ENCODE peak calls at places on chromosomes 11 and 22, in eight cellular contexts. C is spleen; A is IMR-90; D is mammary epithelial cell; M is NCI-H1105; G is ureter; T is stimulated activated naive CD8-positive, alpha-beta T cell treated with anti-CD3 and anti-CD28 coated beads, Interleukin-15, amount 100 ng/mL, for 72 hours; O is T-cell. F is an unnamed sample.

GRCh38 chr11:3155216-3155615 is 9.9 kb downstream of the OSBPL5 start:
- DNase-seq in C (no peak), A (no peak), D (no peak), M (no peak), G (no peak), T (no peak), O (no peak), F (no peak)

GRCh38 chr11:37841016-37841415 is 1243.0 kb upstream of the RAG2 start:
- DNase-seq in C (no peak), A (no peak), D (no peak), M (no peak), G (no peak), T (no peak), O (no peak), F (no peak)

GRCh38 chr11:67468509-67468834 is 579 bp downstream of the TMEM134 start:
- DNase-seq in C (no peak), A (no peak), D (no peak), M (no peak), G (no peak), T (no peak), O (no peak), F (no peak)

GRCh38 chr11:19628018-19628417 is 84.6 kb upstream of the NAV2 start:
- DNase-seq in C (no peak), A (peak), D (peak), M (no peak), G (peak), T (no peak), O (no peak), F (peak)

GRCh38 chr11:117392979-117393378 is 65.3 kb downstream of the CEP164 start:
- DNase-seq in C (peak), A (no peak), D (no peak), M (no peak), G (no peak), T (no peak), O (no peak), F (no peak)

GRCh38 chr11:134224710-134225662 is 515 bp downstream of the VPS26B start:
- DNase-seq in C (peak), A (peak), D (peak), M (peak), G (peak), T (peak), O (peak), F (peak)

GRCh38 chr22:34976474-34976873 is 89.5 kb upstream of the ISX start:
- DNase-seq in C (no peak), A (no peak), D (no peak), M (no peak), G (no peak), T (no peak), O (no peak), F (no peak)

GRCh38 chr22:50269573-50270301 is 443 bp downstream of the MAPK11 start:
- DNase-seq in C (peak), A (peak), D (no peak), M (no peak), G (no peak), T (no peak), O (no peak), F (no peak)

GRCh38 chr11:86547727-86548126 is 124.7 kb downstream of the ME3 start:
- DNase-seq in C (no peak), A (no peak), D (no peak), M (no peak), G (no peak), T (no peak), O (no peak), F (peak)

GRCh38 chr11:84022221-84022620 is 736.1 kb upstream of the CCDC90B start:
- DNase-seq in C (no peak), A (no peak), D (no peak), M (no peak), G (no peak), T (no peak), O (no peak), F (no peak)

GRCh38 chr11:47208628-47209027 is 6.1 kb upstream of the DDB2 start:
- DNase-seq in C (no peak), A (no peak), D (no peak), M (no peak), G (no peak), T (no peak), O (no peak), F (no peak)

GRCh38 chr22:22156716-22157499 is 87.7 kb upstream of the VPREB1 start:
- DNase-seq in C (peak), A (peak), D (peak), M (peak), G (no peak), T (peak), O (peak), F (peak)

GRCh38 chr11:59857444-59858434 is 8.5 kb downstream of the TCN1 start:
- DNase-seq in C (no peak), A (no peak), D (peak), M (no peak), G (no peak), T (no peak), O (no peak), F (peak)

GRCh38 chr11:121310908-121311307 is 18.3 kb downstream of the SC5D start:
- DNase-seq in C (no peak), A (no peak), D (no peak), M (no peak), G (no peak), T (no peak), O (no peak), F (no peak)

GRCh38 chr11:30786392-30787120 is 200.4 kb upstream of the MPPED2 start:
- DNase-seq in C (no peak), A (peak), D (no peak), M (no peak), G (no peak), T (no peak), O (no peak), F (no peak)

GRCh38 chr11:69284081-69284511 is 9.9 kb upstream of the MYEOV start:
- DNase-seq in C (no peak), A (no peak), D (no peak), M (no peak), G (no peak), T (no peak), O (no peak), F (no peak)

GRCh38 chr11:44943118-44943517 is 7.6 kb downstream of the TP53I11 start:
- DNase-seq in C (peak), A (no peak), D (no peak), M (no peak), G (no peak), T (no peak), O (no peak), F (no peak)

GRCh38 chr22:21862386-21863242 is 4.8 kb downstream of the MAPK1 start:
- DNase-seq in C (no peak), A (no peak), D (no peak), M (no peak), G (no peak), T (no peak), O (no peak), F (no peak)

GRCh38 chr11:34084637-34085036 is 20.8 kb upstream of the NAT10 start:
- DNase-seq in C (no peak), A (no peak), D (no peak), M (no peak), G (no peak), T (no peak), O (no peak), F (no peak)

GRCh38 chr11:66275396-66275795 is 2.6 kb upstream of the CNIH2 start:
- DNase-seq in C (no peak), A (no peak), D (no peak), M (no peak), G (no peak), T (no peak), O (no peak), F (no peak)

GRCh38 chr22:31286360-31287255 is 5.7 kb downstream of the PIK3IP1 start:
- DNase-seq in C (no peak), A (no peak), D (no peak), M (no peak), G (no peak), T (peak), O (peak), F (no peak)

GRCh38 chr22:29673361-29673760 is 46.4 kb upstream of the CABP7 start:
- DNase-seq in C (no peak), A (no peak), D (no peak), M (no peak), G (no peak), T (no peak), O (no peak), F (no peak)

GRCh38 chr11:125086633-125087296 is 23.7 kb downstream of the SLC37A2 start:
- DNase-seq in C (peak), A (no peak), D (no peak), M (no peak), G (no peak), T (no peak), O (no peak), F (no peak)

GRCh38 chr11:17921620-17922473 is 91.0 kb downstream of the SERGEF start:
- DNase-seq in C (no peak), A (peak), D (no peak), M (no peak), G (no peak), T (no peak), O (no peak), F (peak)

GRCh38 chr22:43151251-43152000 is at the start of gene TSPO:
- DNase-seq in C (peak), A (peak), D (peak), M (no peak), G (peak), T (peak), O (peak), F (peak)

GRCh38 chr11:15830730-15831443 is 525.5 kb downstream of the SOX6 start:
- DNase-seq in C (no peak), A (no peak), D (no peak), M (no peak), G (no peak), T (no peak), O (no peak), F (peak)

GRCh38 chr22:33925194-33925593 is 4.9 kb upstream of the LARGE1 start:
- DNase-seq in C (no peak), A (no peak), D (no peak), M (no peak), G (no peak), T (no peak), O (no peak), F (no peak)

GRCh38 chr22:49996532-49997220 is 15.9 kb downstream of the IL17REL start:
- DNase-seq in C (no peak), A (no peak), D (no peak), M (no peak), G (no peak), T (no peak), O (no peak), F (no peak)

GRCh38 chr11:79040348-79040747 is 400.5 kb downstream of the TENM4 start:
- DNase-seq in C (no peak), A (peak), D (no peak), M (no peak), G (no peak), T (no peak), O (no peak), F (peak)

GRCh38 chr11:10743354-10744035 is 7.6 kb upstream of the CTR9 start:
- DNase-seq in C (peak), A (no peak), D (no peak), M (no peak), G (no peak), T (no peak), O (no peak), F (no peak)

GRCh38 chr11:59097113-59097708 is 9.8 kb upstream of the FAM111B start:
- DNase-seq in C (peak), A (peak), D (peak), M (no peak), G (peak), T (peak), O (peak), F (peak)

GRCh38 chr11:111566324-111566723 is 25.8 kb downstream of the LAYN start:
- DNase-seq in C (no peak), A (no peak), D (no peak), M (no peak), G (no peak), T (no peak), O (no peak), F (no peak)

GRCh38 chr22:37169947-37170688 is 17.9 kb downstream of the C1QTNF6 start:
- DNase-seq in C (peak), A (no peak), D (no peak), M (no peak), G (no peak), T (no peak), O (no peak), F (no peak)

GRCh38 chr11:76523147-76523546 is 78.3 kb downstream of the EMSY start:
- DNase-seq in C (no peak), A (no peak), D (no peak), M (peak), G (no peak), T (no peak), O (no peak), F (no peak)

GRCh38 chr22:41873391-41873790 is 40.5 kb downstream of the SREBF2 start:
- DNase-seq in C (no peak), A (no peak), D (no peak), M (no peak), G (no peak), T (peak), O (peak), F (no peak)

GRCh38 chr11:67667490-67668190 is 6.8 kb downstream of the ALDH3B2 start:
- DNase-seq in C (peak), A (no peak), D (no peak), M (no peak), G (peak), T (no peak), O (no peak), F (no peak)